ENCODE peak calls at places on chromosomes 7 and 10, in seven cellular contexts. U is body of pancreas; W is osteoblast; E is suprapubic skin; J is CD8-positive, alpha-beta memory T cell; P is naive thymus-derived CD4-positive, alpha-beta T cell; L is A549. I is an unnamed sample.

GRCh38 chr10:93993782-93994668 is at the start of gene PLCE1:
- DNase-seq in U (peak), W (peak), E (no peak), J (no peak), P (no peak), L (peak), I (peak)

GRCh38 chr10:43048301-43049051 is 28.4 kb upstream of the RET start:
- DNase-seq in U (no peak), W (peak), E (peak), J (no peak), P (no peak), L (no peak), I (no peak)

GRCh38 chr10:80324086-80324485 is 32.5 kb downstream of the DYDC1 start:
- DNase-seq in U (no peak), W (peak), E (no peak), J (no peak), P (no peak), L (no peak), I (no peak)

GRCh38 chr7:1943326-1943725 is 273.2 kb downstream of the ELFN1 start:
- DNase-seq in U (no peak), W (no peak), E (no peak), J (no peak), P (peak), L (no peak), I (no peak)

GRCh38 chr7:79880312-79880711 is 254.3 kb upstream of the GNAI1 start:
- DNase-seq in U (no peak), W (no peak), E (no peak), J (no peak), P (no peak), L (no peak), I (no peak)

GRCh38 chr10:6141296-6142151 is 52.7 kb downstream of the RBM17 start:
- DNase-seq in U (no peak), W (peak), E (no peak), J (no peak), P (no peak), L (no peak), I (peak)

GRCh38 chr10:7915923-7916322 is 97.6 kb downstream of the TAF3 start:
- DNase-seq in U (no peak), W (peak), E (no peak), J (no peak), P (no peak), L (no peak), I (no peak)

GRCh38 chr7:114629762-114630161 is 215.1 kb downstream of the FOXP2 start:
- DNase-seq in U (no peak), W (no peak), E (no peak), J (no peak), P (no peak), L (no peak), I (no peak)

GRCh38 chr7:29878081-29878688 is 71.9 kb downstream of the WIPF3 start:
- DNase-seq in U (peak), W (peak), E (no peak), J (peak), P (peak), L (peak), I (no peak)

GRCh38 chr10:78851652-78852051 is 217.1 kb upstream of the ZMIZ1 start:
- DNase-seq in U (no peak), W (no peak), E (no peak), J (no peak), P (no peak), L (no peak), I (no peak)

GRCh38 chr7:47254081-47255006 is 327.6 kb downstream of the TNS3 start:
- DNase-seq in U (peak), W (peak), E (peak), J (peak), P (peak), L (peak), I (peak)

GRCh38 chr7:77747718-77748117 is 50.5 kb downstream of the TMEM60 start:
- DNase-seq in U (no peak), W (no peak), E (no peak), J (no peak), P (no peak), L (no peak), I (no peak)

GRCh38 chr7:54995631-54996340 is 23.0 kb upstream of the EGFR start:
- DNase-seq in U (no peak), W (peak), E (no peak), J (no peak), P (no peak), L (peak), I (no peak)

GRCh38 chr7:104627516-104627915 is 299.1 kb downstream of the LHFPL3 start:
- DNase-seq in U (no peak), W (peak), E (no peak), J (no peak), P (no peak), L (no peak), I (no peak)

GRCh38 chr10:72340510-72340895 is 14.2 kb downstream of the DNAJB12 start:
- DNase-seq in U (peak), W (peak), E (no peak), J (peak), P (peak), L (peak), I (peak)

GRCh38 chr10:32141018-32141807 is 85.0 kb upstream of the KIF5B start:
- DNase-seq in U (peak), W (peak), E (no peak), J (no peak), P (no peak), L (peak), I (no peak)

GRCh38 chr7:74199551-74200355 is 10.1 kb upstream of the LAT2 start:
- DNase-seq in U (no peak), W (peak), E (no peak), J (no peak), P (no peak), L (no peak), I (no peak)

GRCh38 chr10:35308809-35309208 is 27.5 kb upstream of the CCNY start:
- DNase-seq in U (no peak), W (no peak), E (no peak), J (no peak), P (no peak), L (no peak), I (no peak)

GRCh38 chr10:35306852-35307251 is 29.5 kb upstream of the CCNY start:
- DNase-seq in U (peak), W (peak), E (peak), J (no peak), P (no peak), L (peak), I (no peak)

GRCh38 chr10:35304649-35305048 is 31.7 kb upstream of the CCNY start:
- DNase-seq in U (no peak), W (peak), E (no peak), J (no peak), P (no peak), L (no peak), I (peak)

GRCh38 chr10:35307297-35307696 is 29.0 kb upstream of the CCNY start:
- DNase-seq in U (no peak), W (no peak), E (no peak), J (no peak), P (no peak), L (peak), I (no peak)
- H3K4me3 ChIP-seq in U (no peak), W (no peak), E (no peak), J (no peak), P (no peak), L (no peak), I (no peak)

DNA sequence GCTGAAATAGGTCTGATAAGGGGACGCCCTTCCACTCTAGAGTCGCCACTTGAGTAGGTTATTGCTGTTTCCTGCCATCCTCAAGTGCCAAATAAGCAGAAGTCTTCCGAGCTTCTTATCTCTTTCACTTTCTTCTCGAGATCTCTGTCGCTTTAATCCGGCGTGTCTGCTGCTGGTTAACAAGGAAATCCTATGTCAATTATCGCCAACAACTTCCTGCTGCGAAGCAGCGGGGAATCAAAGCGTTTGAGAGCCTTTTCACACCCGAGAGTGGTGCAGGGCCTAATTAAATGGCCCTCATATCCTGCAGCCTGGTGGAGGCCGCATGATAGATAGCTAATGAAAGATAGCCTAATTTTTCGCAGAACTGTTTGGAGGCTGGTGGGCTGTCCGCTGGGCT is 215.9 kb downstream of the RAB11FIP2 start:
- DNase-seq in U (no peak), W (no peak), E (no peak), J (peak), P (peak), L (no peak), I (peak)
- H3K4me3 ChIP-seq in U (no peak), W (no peak), E (no peak), J (peak), P (peak), L (no peak), I (no peak)

GRCh38 chr7:17640730-17641377 is 299.4 kb downstream of the SNX13 start:
- DNase-seq in U (peak), W (no peak), E (no peak), J (peak), P (no peak), L (peak), I (peak)
- H3K4me3 ChIP-seq in U (no peak), W (no peak), E (no peak), J (no peak), P (no peak), L (no peak), I (no peak)

DNA sequence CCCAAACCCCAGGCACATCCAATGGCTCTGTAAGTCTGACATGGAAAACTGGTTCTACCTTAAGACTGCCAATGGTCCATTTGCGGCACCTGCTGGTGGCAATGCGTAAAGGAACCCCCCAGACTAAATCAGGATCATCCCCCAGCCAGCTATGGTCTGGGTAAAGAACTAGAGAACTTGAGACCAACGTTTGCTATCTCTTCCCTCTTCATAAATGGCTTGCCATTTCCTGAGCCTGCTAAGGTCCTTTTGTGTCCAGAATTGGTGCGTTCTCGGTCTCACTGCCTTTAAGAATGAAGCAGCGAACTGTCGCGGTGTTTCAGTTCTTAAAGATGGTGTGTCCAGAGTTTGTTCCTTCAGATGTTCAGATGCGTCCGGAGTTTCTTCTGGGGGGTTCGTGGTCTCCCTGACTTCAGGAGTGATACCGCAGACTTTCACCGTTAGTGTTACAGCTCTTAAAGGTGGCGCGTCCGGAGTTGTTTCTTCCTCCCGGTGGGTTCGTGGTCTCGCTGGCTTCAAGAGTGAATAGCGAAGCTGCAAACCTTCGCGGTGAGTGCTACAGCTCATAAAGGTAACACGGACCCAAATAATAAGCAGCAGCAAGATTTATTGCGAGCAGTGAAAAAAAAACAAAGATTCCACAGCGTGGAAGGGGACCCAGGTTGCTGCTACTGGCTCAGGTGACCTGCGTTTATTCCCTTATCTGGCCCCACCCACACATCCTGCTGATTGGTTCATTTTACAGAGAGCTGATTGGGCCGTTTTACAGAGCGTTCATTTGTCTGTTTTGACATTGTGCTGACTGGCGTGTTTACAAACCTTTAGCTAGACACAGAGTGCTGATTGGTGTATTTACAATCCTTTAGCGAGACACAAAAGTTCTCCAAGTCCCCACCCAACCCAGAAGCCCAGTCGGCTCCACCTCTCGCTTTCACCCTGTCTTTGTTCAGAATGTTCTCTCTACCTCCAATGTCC is 95.4 kb downstream of the ELMO1 start:
- DNase-seq in U (no peak), W (no peak), E (no peak), J (peak), P (peak), L (peak), I (peak)
- H3K4me3 ChIP-seq in U (no peak), W (no peak), E (peak), J (peak), P (peak), L (no peak), I (no peak)

GRCh38 chr7:143382126-143382790 is 1.1 kb downstream of the ZYX start:
- DNase-seq in U (no peak), W (peak), E (no peak), J (no peak), P (no peak), L (no peak), I (peak)
- H3K4me3 ChIP-seq in U (peak), W (peak), E (peak), J (peak), P (peak), L (peak), I (peak)